ENCODE peak calls at places on chromosomes 6 and 20, in five cellular contexts. X is brain microvascular endothelial cell, C is cardiac fibroblast, T is GM13977, J is HCT116. N is an unnamed sample.
A peak's percentile ranks its signal among the peaks of the same experiment; 100 is the strongest.

GRCh38 chr6:117118490-117118889 is 146.9 kb upstream of the VGLL2 start:
- DNase-seq in J (no peak), T (no peak), C (no peak), X (no peak), N (no peak)

GRCh38 chr20:47704746-47705496 is 80.4 kb downstream of the SULF2 start:
- DNase-seq in T (no peak), J (no peak), X (no peak), C (peak; percentile 9), N (no peak)

GRCh38 chr6:6331393-6331792 is 10.9 kb upstream of the F13A1 start:
- DNase-seq in X (no peak), J (no peak), T (peak; percentile 70), C (no peak), N (no peak)

GRCh38 chr20:48604936-48605335 is 222.9 kb downstream of the PREX1 start:
- DNase-seq in X (no peak), T (no peak), J (no peak), C (no peak), N (no peak)

GRCh38 chr6:147507162-147508072 is 1.1 kb upstream of the SAMD5 start:
- DNase-seq in C (peak; percentile 7), X (peak; percentile 16), J (no peak), T (peak; percentile 36), N (no peak)

GRCh38 chr6:169831450-169832246 is 80.2 kb downstream of the ERMARD start:
- DNase-seq in X (peak; percentile 51), J (peak; percentile 38), T (peak; percentile 81), C (peak; percentile 63), N (peak; percentile 18)

GRCh38 chr6:123551939-123552707 is 84.6 kb downstream of the TRDN start:
- DNase-seq in X (no peak), T (no peak), C (no peak), J (no peak), N (peak; percentile 26)

GRCh38 chr6:154427425-154427824 is 70.8 kb upstream of the IPCEF1 start:
- DNase-seq in X (no peak), J (no peak), C (no peak), T (no peak), N (no peak)

GRCh38 chr6:25942561-25943147 is 12.2 kb upstream of the SLC17A2 start:
- DNase-seq in X (peak; percentile 24), J (peak; percentile 48), C (peak; percentile 73), T (peak; percentile 29), N (no peak)

GRCh38 chr6:12265795-12266194 is 24.4 kb upstream of the EDN1 start:
- DNase-seq in C (peak; percentile 69), T (no peak), J (no peak), X (peak; percentile 75), N (no peak)

GRCh38 chr6:142275146-142276006 is 26.4 kb upstream of the ADGRG6 start:
- DNase-seq in T (no peak), J (no peak), C (peak; percentile 10), X (no peak), N (no peak)

GRCh38 chr20:33981964-33982363 is 11.7 kb upstream of the RALY start:
- DNase-seq in T (no peak), J (no peak), X (no peak), C (no peak), N (no peak)

GRCh38 chr20:25025986-25026605 is 31.8 kb downstream of the ACSS1 start:
- DNase-seq in J (no peak), T (no peak), X (no peak), C (no peak), N (no peak)

GRCh38 chr20:43941476-43942212 is 27.0 kb downstream of the TOX2 start:
- DNase-seq in C (peak; percentile 50), T (peak; percentile 55), X (no peak), J (no peak), N (no peak)

GRCh38 chr6:111558690-111559192 is 46.9 kb downstream of the TRAF3IP2 start:
- DNase-seq in X (no peak), T (no peak), J (no peak), C (no peak), N (no peak)

GRCh38 chr20:51275816-51276215 is 252.9 kb upstream of the KCNG1 start:
- DNase-seq in C (peak; percentile 74), J (no peak), X (peak; percentile 52), T (no peak), N (no peak)

GRCh38 chr20:19260412-19261090 is 48.1 kb downstream of the SLC24A3 start:
- DNase-seq in J (no peak), X (peak; percentile 6), C (peak; percentile 72), T (no peak), N (no peak)

GRCh38 chr20:61748376-61748775 is 317.3 kb downstream of the TAF4 start:
- DNase-seq in T (no peak), J (no peak), X (no peak), C (peak; percentile 30), N (peak; percentile 31)

GRCh38 chr6:11613858-11614257 is 76.3 kb downstream of the TMEM170B start:
- DNase-seq in T (no peak), C (peak; percentile 87), X (peak; percentile 94), J (peak; percentile 8), N (peak; percentile 94)

GRCh38 chr20:11376998-11377397 is 540.7 kb upstream of the BTBD3 start:
- DNase-seq in T (no peak), C (peak; percentile 76), J (no peak), X (peak; percentile 94), N (peak; percentile 74)

GRCh38 chr20:11380283-11380682 is 537.4 kb upstream of the BTBD3 start:
- DNase-seq in T (no peak), J (no peak), X (no peak), C (no peak), N (no peak)

GRCh38 chr20:11378252-11378651 is 539.4 kb upstream of the BTBD3 start:
- DNase-seq in X (no peak), J (no peak), T (no peak), C (no peak), N (no peak)

GRCh38 chr20:11377761-11378160 is 539.9 kb upstream of the BTBD3 start:
- DNase-seq in J (no peak), T (no peak), C (no peak), X (no peak), N (no peak)

DNA sequence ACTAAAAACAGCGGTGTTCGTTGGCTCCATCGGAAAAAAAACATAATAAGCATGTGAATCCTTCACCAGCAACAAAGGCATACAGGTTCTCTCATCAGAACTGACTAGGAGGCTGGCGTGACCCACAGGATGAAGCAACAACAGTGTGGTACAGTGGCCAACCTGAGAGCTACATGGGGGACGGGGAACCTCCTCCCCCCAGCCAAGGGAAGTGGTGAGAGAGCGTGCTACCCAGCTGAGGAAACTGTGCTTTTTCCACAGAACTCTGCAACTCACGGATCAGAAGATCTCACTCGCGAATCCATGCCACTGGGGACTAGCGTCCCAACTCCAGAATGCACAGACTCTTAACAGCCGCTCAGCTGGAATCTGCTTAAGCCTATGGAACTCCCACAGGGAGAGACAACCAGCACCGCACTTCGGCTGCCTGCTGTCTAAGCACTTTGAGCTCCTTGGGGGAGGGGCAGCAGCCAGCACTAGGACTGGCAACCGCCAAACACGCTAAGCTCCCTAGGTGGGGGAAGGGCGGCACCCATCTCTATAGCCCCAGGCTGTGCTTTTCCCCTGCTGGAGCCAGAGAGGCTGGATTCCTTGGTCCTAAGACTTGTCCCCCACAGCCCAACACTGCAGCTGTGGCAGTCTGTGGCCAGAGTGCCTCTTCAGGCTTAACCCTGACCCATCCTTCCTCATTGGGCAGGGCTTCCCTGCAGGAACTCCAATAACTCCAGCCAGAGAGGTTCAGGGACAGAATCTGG is 538.3 kb upstream of the BTBD3 start:
- DNase-seq in J (no peak), X (peak; percentile 25), C (no peak), T (no peak), N (no peak)
- TF ChIP-seq CTCF in J (no peak), X (no peak), C (no peak), T (no peak), N (no peak)

DNA sequence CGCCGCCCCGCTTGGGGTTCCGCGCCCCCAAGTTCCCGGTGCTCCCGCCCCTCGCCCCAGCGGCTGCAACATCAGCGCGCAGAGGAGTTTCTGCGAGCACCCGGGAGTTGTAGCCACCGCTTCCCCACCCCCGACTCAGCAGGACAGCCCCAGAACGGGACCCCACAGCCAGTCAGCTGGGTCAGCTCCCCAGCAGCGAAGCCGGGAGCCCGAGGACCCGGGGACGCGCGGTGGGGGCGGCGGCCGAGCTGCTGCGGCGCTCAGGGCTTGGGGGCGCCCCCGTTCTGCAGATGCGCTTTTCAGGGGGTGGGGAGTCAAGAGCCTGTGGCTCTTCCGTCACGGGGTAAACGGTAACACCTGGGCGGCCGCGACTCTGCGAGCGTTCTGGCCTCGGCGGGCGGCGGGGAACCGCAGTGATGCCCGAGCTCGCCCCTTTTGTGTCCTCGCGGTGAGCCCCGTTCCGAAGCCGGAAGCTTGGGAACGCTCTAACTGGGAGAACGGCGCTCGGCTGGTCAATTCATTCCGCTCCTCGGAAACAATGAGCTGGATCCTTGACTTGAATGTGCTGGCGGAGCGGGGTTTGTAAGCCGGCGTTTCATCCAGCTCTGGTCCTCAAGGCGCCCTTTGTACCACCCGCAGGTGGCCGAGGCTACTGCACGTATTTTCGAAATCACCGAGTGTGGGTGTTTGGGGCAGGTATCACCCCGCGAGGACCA is 775 bp downstream of the PLEKHG1 start:
- DNase-seq in J (peak; percentile 72), C (peak; percentile 65), T (peak; percentile 87), X (peak; percentile 56), N (peak; percentile 79)
- TF ChIP-seq CTCF in J (peak; percentile 10), C (peak; percentile 48), T (peak; percentile 41), X (peak; percentile 65), N (peak; percentile 67)

DNA sequence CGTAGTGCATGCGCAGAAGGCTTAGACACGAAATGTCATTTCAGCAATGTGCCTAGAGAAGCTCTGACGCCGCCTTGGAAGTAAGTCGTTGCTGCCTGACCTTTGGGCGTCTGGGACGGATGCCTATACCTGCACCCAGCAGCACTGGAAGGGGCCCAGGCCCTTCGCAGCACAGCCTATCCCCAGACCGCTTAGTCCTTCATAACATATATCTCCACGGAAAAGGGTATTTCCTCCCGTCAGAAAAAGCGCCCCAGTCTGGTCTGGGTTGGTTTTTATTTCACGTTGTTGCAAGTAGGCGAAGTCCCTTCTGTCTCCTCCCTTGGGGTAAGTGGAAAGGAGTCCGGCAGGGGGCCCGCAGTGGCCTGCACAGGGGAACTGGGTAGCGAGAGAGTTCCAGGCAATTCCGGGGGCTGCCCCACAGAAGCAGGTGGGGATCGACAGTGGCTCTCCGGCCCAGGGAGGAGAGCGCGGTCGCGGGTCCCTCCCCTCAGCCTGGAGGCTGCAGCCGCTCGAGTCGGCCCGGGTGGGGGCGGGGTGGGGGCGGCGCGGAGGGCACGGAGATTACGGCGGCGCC is 558 bp upstream of the EYA4 start:
- DNase-seq in C (peak; percentile 3), J (no peak), X (no peak), T (peak; percentile 22), N (no peak)
- TF ChIP-seq CTCF in C (no peak), J (no peak), X (peak; percentile 49), T (no peak), N (peak; percentile 22)

GRCh38 chr20:41693136-41693979 is 75.2 kb upstream of the CHD6 start:
- DNase-seq in J (peak; percentile 90), X (peak; percentile 72), T (peak; percentile 65), C (peak; percentile 94), N (peak; percentile 68)
- TF ChIP-seq CTCF in J (peak; percentile 38), X (peak; percentile 62), T (peak; percentile 29), C (peak; percentile 45), N (peak; percentile 46)

GRCh38 chr6:113089056-113089455 is 741.9 kb downstream of the RFPL4B start:
- DNase-seq in T (no peak), X (no peak), J (no peak), C (no peak), N (no peak)
- TF ChIP-seq CTCF in T (no peak), X (no peak), J (no peak), C (peak; percentile 4), N (no peak)

GRCh38 chr6:83518946-83519489 is 6.7 kb downstream of the PRSS35 start:
- DNase-seq in C (peak; percentile 29), X (peak; percentile 23), T (peak; percentile 23), J (no peak), N (no peak)
- TF ChIP-seq CTCF in C (peak; percentile 13), X (peak; percentile 69), T (peak; percentile 26), J (peak; percentile 22), N (peak; percentile 57)